ENCODE peak calls at places on chromosomes 1 and 21, in six cellular contexts. P is H1, U is stomach, C is A549, Z is ovary, G is transverse colon. W is an unnamed sample.
A peak's percentile ranks its signal among the peaks of the same experiment; 100 is the strongest.

GRCh38 chr1:155897746-155898145 is 13.4 kb downstream of the RIT1 start:
- DNase-seq in Z (no peak), P (no peak), C (no peak), G (no peak), U (no peak), W (no peak)

GRCh38 chr1:170987397-170987796 is 52.1 kb downstream of the MROH9 start:
- DNase-seq in P (no peak), C (no peak), U (no peak), Z (no peak), G (no peak), W (no peak)

GRCh38 chr1:236035681-236036101 is 29.2 kb downstream of the NID1 start:
- DNase-seq in G (no peak), P (no peak), Z (no peak), U (no peak), C (no peak), W (no peak)

GRCh38 chr1:93437976-93438605 is 9.8 kb upstream of the FNBP1L start:
- DNase-seq in C (peak; percentile 51), Z (no peak), G (no peak), U (no peak), P (no peak), W (no peak)

GRCh38 chr1:227731696-227732585 is 3.2 kb downstream of the JMJD4 start:
- DNase-seq in U (no peak), P (no peak), G (no peak), Z (no peak), C (no peak), W (no peak)

GRCh38 chr1:3393987-3394920 is 60.2 kb upstream of the ARHGEF16 start:
- DNase-seq in G (no peak), C (no peak), Z (no peak), U (no peak), P (no peak), W (no peak)

GRCh38 chr1:237867380-237867888 is 23.3 kb downstream of the ZP4 start:
- DNase-seq in G (no peak), Z (no peak), U (no peak), P (no peak), C (no peak), W (no peak)

GRCh38 chr1:228150021-228150457 is 309 bp downstream of the GJC2 start:
- DNase-seq in G (no peak), Z (peak; percentile 71), P (no peak), C (no peak), U (no peak), W (no peak)

GRCh38 chr1:58893257-58893869 is 109.5 kb upstream of the JUN start:
- DNase-seq in P (no peak), U (peak; percentile 91), G (peak; percentile 78), C (no peak), Z (no peak), W (peak; percentile 68)

GRCh38 chr1:84960371-84960770 is 36.5 kb downstream of the MCOLN2 start:
- DNase-seq in P (no peak), G (no peak), C (no peak), Z (no peak), U (no peak), W (no peak)

GRCh38 chr21:29077651-29078090 is 4.2 kb upstream of the CCT8 start:
- DNase-seq in U (no peak), C (peak; percentile 65), G (no peak), Z (no peak), P (no peak), W (no peak)

GRCh38 chr1:116286541-116286971 is 86.5 kb upstream of the ATP1A1 start:
- DNase-seq in G (no peak), U (no peak), C (no peak), Z (no peak), P (no peak), W (no peak)

GRCh38 chr1:28860332-28861073 is 48.5 kb downstream of the OPRD1 start:
- DNase-seq in P (no peak), G (peak; percentile 13), U (peak; percentile 69), Z (no peak), C (peak; percentile 58), W (no peak)

GRCh38 chr1:3504151-3504822 is 49.8 kb downstream of the ARHGEF16 start:
- DNase-seq in Z (no peak), C (peak; percentile 74), G (no peak), U (no peak), P (no peak), W (peak; percentile 92)

GRCh38 chr1:234696148-234696576 is 86.2 kb upstream of the IRF2BP2 start:
- DNase-seq in G (no peak), P (no peak), Z (no peak), C (no peak), U (no peak), W (no peak)
- TF ChIP-seq EP300 in G (no peak), P (no peak), Z (no peak), C (no peak), U (no peak), W (no peak)

GRCh38 chr21:36848875-36849274 is 117.6 kb downstream of the HLCS start:
- DNase-seq in C (no peak), P (no peak), Z (no peak), U (no peak), G (no peak), W (no peak)

GRCh38 chr21:36851121-36851520 is 115.3 kb downstream of the HLCS start:
- DNase-seq in U (no peak), C (no peak), Z (no peak), G (no peak), P (no peak), W (no peak)

GRCh38 chr21:36849461-36849860 is 117.0 kb downstream of the HLCS start:
- DNase-seq in G (no peak), U (no peak), P (no peak), C (no peak), Z (no peak), W (no peak)

GRCh38 chr21:36852293-36852692 is 114.2 kb downstream of the HLCS start:
- DNase-seq in C (no peak), P (no peak), Z (no peak), U (no peak), G (no peak), W (no peak)

DNA sequence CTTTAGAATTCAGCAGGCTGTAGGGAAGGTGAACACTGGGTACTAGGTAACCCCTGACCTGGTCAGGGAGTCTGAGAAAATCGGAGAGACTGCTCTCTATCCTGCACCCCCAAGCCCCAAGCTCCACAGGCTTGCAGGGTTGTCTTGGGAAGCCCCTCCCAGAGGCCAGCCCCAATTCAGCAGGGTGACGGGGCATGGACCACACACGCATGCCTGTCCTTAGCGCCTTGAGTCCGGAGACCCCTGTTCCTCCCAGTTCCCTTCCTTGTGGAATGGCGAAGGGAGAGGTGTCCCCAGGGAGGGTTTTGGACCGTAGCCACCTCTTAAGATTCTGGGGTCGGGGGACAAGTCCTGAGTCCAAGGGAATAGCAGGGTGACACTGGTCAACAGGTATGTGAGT is 116.1 kb downstream of the HLCS start:
- DNase-seq in Z (no peak), C (no peak), U (no peak), P (no peak), G (no peak), W (no peak)
- TF ChIP-seq EP300 in Z (no peak), C (no peak), U (no peak), P (no peak), G (no peak), W (no peak)

GRCh38 chr1:38992450-38993111 is 1.5 kb downstream of the AKIRIN1 start:
- DNase-seq in P (no peak), C (no peak), Z (no peak), U (no peak), G (no peak), W (no peak)

GRCh38 chr1:38991638-38992449 is 768 bp downstream of the AKIRIN1 start:
- DNase-seq in P (no peak), C (peak; percentile 25), Z (peak; percentile 62), U (peak; percentile 27), G (peak; percentile 37), W (peak; percentile 77)

GRCh38 chr1:38990746-38991637 is at the start of gene AKIRIN1:
- DNase-seq in P (peak; percentile 99), C (peak; percentile 95), G (peak; percentile 99), U (peak; percentile 99), Z (peak; percentile 99), W (peak; percentile 99)

GRCh38 chr1:38997034-38997900 is 6.2 kb downstream of the AKIRIN1 start:
- DNase-seq in P (no peak), C (no peak), Z (no peak), U (no peak), G (no peak), W (no peak)

GRCh38 chr1:38994196-38994595 is 3.1 kb downstream of the AKIRIN1 start:
- DNase-seq in P (no peak), C (no peak), Z (no peak), G (no peak), U (no peak), W (no peak)
- TF ChIP-seq EP300 in P (no peak), C (no peak), Z (no peak), G (no peak), U (no peak), W (no peak)

GRCh38 chr1:66335859-66336640 is 197.9 kb upstream of the SGIP1 start:
- DNase-seq in C (peak; percentile 56), U (peak; percentile 63), G (peak; percentile 79), P (no peak), Z (no peak), W (peak; percentile 79)
- TF ChIP-seq EP300 in C (no peak), U (peak; percentile 52), G (peak; percentile 34), P (no peak), Z (no peak), W (no peak)

W was measured in suprapubic skin.